ENCODE peak calls at places on chromosomes 7 and 10, in ten cellular contexts. T, P, S, U, N, E, H, X, M and K are unnamed samples.
A peak's percentile ranks its signal among the peaks of the same experiment; 100 is the strongest.

GRCh38 chr7:2104107-2104710 is 128.5 kb downstream of the MAD1L1 start:
- DNase-seq in M (peak; percentile 80), U (peak; percentile 99), H (peak; percentile 57), N (peak; percentile 49), S (peak; percentile 90), E (peak; percentile 64), T (peak; percentile 44), P (peak; percentile 71), X (peak; percentile 84), K (peak; percentile 96)

GRCh38 chr7:66964391-66964790 is 31.0 kb downstream of the SBDS start:
- DNase-seq in S (no peak), T (no peak), U (no peak), M (no peak), E (no peak), H (no peak), X (no peak), P (no peak), N (no peak), K (no peak)

GRCh38 chr10:44756235-44756634 is 154.9 kb upstream of the TMEM72 start:
- DNase-seq in X (peak; percentile 78), P (no peak), M (no peak), S (no peak), N (peak; percentile 30), U (no peak), T (no peak), E (no peak), H (no peak), K (no peak)

GRCh38 chr10:44952779-44953231 is 6.8 kb upstream of the RASSF4 start:
- DNase-seq in P (no peak), S (no peak), E (no peak), H (no peak), U (no peak), N (no peak), T (no peak), X (no peak), M (no peak), K (no peak)

GRCh38 chr7:140446467-140446866 is 32.8 kb downstream of the MKRN1 start:
- DNase-seq in H (no peak), E (no peak), X (no peak), U (no peak), M (no peak), T (no peak), N (no peak), S (no peak), P (no peak), K (peak; percentile 48)

GRCh38 chr7:34317039-34317438 is 341.0 kb upstream of the NPSR1 start:
- DNase-seq in S (no peak), N (no peak), H (no peak), U (no peak), X (no peak), M (no peak), T (no peak), E (no peak), P (no peak), K (no peak)

GRCh38 chr10:77493851-77494788 is 143.5 kb downstream of the KCNMA1 start:
- DNase-seq in E (no peak), P (no peak), T (no peak), N (no peak), U (peak; percentile 15), M (no peak), S (no peak), H (no peak), X (peak; percentile 87), K (no peak)

GRCh38 chr7:92832623-92833023 is 3.8 kb downstream of the CDK6 start:
- DNase-seq in H (no peak), X (no peak), U (no peak), S (no peak), E (no peak), T (no peak), P (peak; percentile 37), N (no peak), M (no peak), K (no peak)

GRCh38 chr10:10699427-10699826 is 318.2 kb upstream of the CELF2 start:
- DNase-seq in U (no peak), P (no peak), T (no peak), S (no peak), M (no peak), H (no peak), E (no peak), X (no peak), N (no peak), K (no peak)